ENCODE peak calls at places on chromosomes 11 and 22, in eight cellular contexts. Q is lung; J is psoas muscle; U is IMR-90; N is GM13977; I is BJ; H is HFFc6; T is CD8-positive, alpha-beta T cell. A is an unnamed sample.

GRCh38 chr11:76638267-76639197 is 32.0 kb downstream of the LRRC32 start:
- DNase-seq in Q (no peak), J (no peak), U (no peak), N (no peak), I (no peak), H (no peak), T (no peak), A (no peak)

GRCh38 chr11:47236482-47236881 is 12.1 kb downstream of the ACP2 start:
- DNase-seq in Q (no peak), J (no peak), U (peak), N (no peak), I (no peak), H (peak), T (no peak), A (no peak)

GRCh38 chr22:25062378-25063095 is 110.0 kb downstream of the KIAA1671 start:
- DNase-seq in Q (no peak), J (no peak), U (no peak), N (no peak), I (no peak), H (no peak), T (peak), A (no peak)

GRCh38 chr11:22797081-22797480 is 32.5 kb downstream of the SVIP start:
- DNase-seq in Q (no peak), J (no peak), U (no peak), N (no peak), I (no peak), H (no peak), T (no peak), A (no peak)

GRCh38 chr11:63709336-63709735 is 28.0 kb downstream of the RTN3 start:
- DNase-seq in Q (no peak), J (no peak), U (peak), N (no peak), I (no peak), H (no peak), T (no peak), A (no peak)

GRCh38 chr11:94558468-94558867 is 8.7 kb upstream of the PIWIL4 start:
- DNase-seq in Q (no peak), J (no peak), U (no peak), N (no peak), I (no peak), H (no peak), T (no peak), A (no peak)

GRCh38 chr11:46694095-46694494 is 6.3 kb downstream of the ARHGAP1 start:
- DNase-seq in Q (no peak), J (no peak), U (no peak), N (no peak), I (no peak), H (no peak), T (no peak), A (no peak)

GRCh38 chr22:26460202-26460601 is 23.4 kb downstream of the HPS4 start:
- DNase-seq in Q (no peak), J (no peak), U (no peak), N (no peak), I (no peak), H (no peak), T (no peak), A (no peak)

GRCh38 chr22:24106385-24107381 is 74.6 kb upstream of the SUSD2 start:
- DNase-seq in Q (no peak), J (no peak), U (no peak), N (peak), I (no peak), H (no peak), T (peak), A (no peak)

GRCh38 chr11:74686792-74687191 is 44.4 kb downstream of the CHRDL2 start:
- DNase-seq in Q (no peak), J (no peak), U (peak), N (no peak), I (no peak), H (peak), T (no peak), A (no peak)

GRCh38 chr11:68669301-68670090 is 14.8 kb upstream of the GAL start:
- DNase-seq in Q (no peak), J (no peak), U (no peak), N (no peak), I (no peak), H (no peak), T (no peak), A (no peak)

GRCh38 chr11:46800177-46800576 is 45.9 kb downstream of the CKAP5 start:
- DNase-seq in Q (no peak), J (no peak), U (peak), N (no peak), I (no peak), H (no peak), T (no peak), A (no peak)

GRCh38 chr11:12693075-12693473 is 18.9 kb downstream of the TEAD1 start:
- DNase-seq in Q (no peak), J (no peak), U (no peak), N (no peak), I (no peak), H (no peak), T (no peak), A (no peak)

GRCh38 chr11:12090761-12091261 is 19.6 kb upstream of the MICAL2 start:
- DNase-seq in Q (peak), J (no peak), U (no peak), N (no peak), I (no peak), H (no peak), T (no peak), A (no peak)

GRCh38 chr11:93484716-93485115 is 58.5 kb downstream of the SMCO4 start:
- DNase-seq in Q (no peak), J (no peak), U (peak), N (no peak), I (no peak), H (no peak), T (no peak), A (no peak)

GRCh38 chr11:119108151-119108856 is 1.2 kb downstream of the C2CD2L start:
- DNase-seq in Q (peak), J (no peak), U (peak), N (peak), I (no peak), H (no peak), T (peak), A (no peak)

GRCh38 chr11:101428918-101429317 is 154.9 kb downstream of the TRPC6 start:
- DNase-seq in Q (no peak), J (no peak), U (peak), N (no peak), I (no peak), H (peak), T (no peak), A (no peak)

DNA sequence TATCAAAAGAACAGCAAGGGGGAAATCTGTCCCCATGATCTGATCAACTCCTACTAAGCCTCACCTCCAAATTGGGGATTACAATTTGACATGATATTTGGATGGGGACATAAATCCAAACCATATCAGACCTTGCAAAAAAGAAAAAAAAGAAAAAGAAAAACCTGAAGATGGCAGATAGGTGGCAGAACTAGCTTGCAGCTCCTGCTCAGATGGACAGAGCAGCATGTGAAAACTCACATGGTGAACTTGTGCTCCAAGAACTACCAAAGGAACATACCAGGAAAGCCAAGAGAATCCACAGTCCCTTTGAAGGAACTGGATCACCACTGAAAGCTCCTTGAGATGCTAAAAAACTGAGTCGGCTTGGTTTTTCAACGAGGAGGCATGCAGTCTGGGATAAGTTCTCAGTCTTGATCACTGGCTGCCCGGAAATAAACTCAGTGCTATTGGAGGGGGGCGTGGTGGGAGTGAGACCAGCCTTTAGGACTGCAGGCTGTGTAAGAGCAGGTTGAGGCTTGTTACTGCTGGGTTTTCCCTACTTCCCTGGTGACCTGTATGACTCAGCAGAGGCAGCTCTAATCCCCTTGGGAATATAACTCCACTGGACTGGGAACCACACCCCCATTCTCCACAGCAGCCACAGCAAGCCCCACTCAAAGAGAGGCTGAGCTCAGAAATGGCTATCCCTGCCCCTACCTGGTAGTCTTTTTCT is 358.3 kb upstream of the ARHGAP42 start:
- DNase-seq in Q (no peak), J (no peak), U (peak), N (no peak), I (no peak), H (no peak), T (no peak), A (no peak)
- TF ChIP-seq CTCF in Q (no peak), J (no peak), U (no peak), N (no peak), I (no peak), H (no peak), T (no peak), A (no peak)

GRCh38 chr11:61603667-61604066 is 22.8 kb upstream of the SYT7 start:
- DNase-seq in Q (no peak), J (no peak), U (no peak), N (no peak), I (no peak), H (no peak), T (no peak), A (no peak)

GRCh38 chr11:61602775-61603569 is 22.1 kb upstream of the SYT7 start:
- DNase-seq in Q (peak), J (peak), U (peak), N (no peak), I (peak), H (peak), T (no peak), A (peak)

GRCh38 chr11:61599968-61600710 is 19.3 kb upstream of the SYT7 start:
- DNase-seq in Q (no peak), J (no peak), U (no peak), N (no peak), I (no peak), H (no peak), T (no peak), A (no peak)

GRCh38 chr11:61598886-61599868 is 18.3 kb upstream of the SYT7 start:
- DNase-seq in Q (no peak), J (peak), U (peak), N (no peak), I (no peak), H (no peak), T (no peak), A (no peak)

GRCh38 chr11:61601512-61601911 is 20.6 kb upstream of the SYT7 start:
- DNase-seq in Q (no peak), J (no peak), U (no peak), N (no peak), I (no peak), H (no peak), T (no peak), A (no peak)
- TF ChIP-seq CTCF in Q (no peak), J (no peak), U (no peak), N (no peak), I (no peak), H (no peak), T (no peak), A (no peak)

GRCh38 chr22:22799561-22799960 is 88.1 kb upstream of the IGLL5 start:
- DNase-seq in Q (peak), J (no peak), U (no peak), N (no peak), I (no peak), H (no peak), T (no peak), A (no peak)

GRCh38 chr22:22800716-22801115 is 86.9 kb upstream of the IGLL5 start:
- DNase-seq in Q (peak), J (peak), U (peak), N (no peak), I (no peak), H (no peak), T (no peak), A (no peak)

GRCh38 chr22:22798716-22799115 is 88.9 kb upstream of the IGLL5 start:
- DNase-seq in Q (no peak), J (no peak), U (no peak), N (no peak), I (no peak), H (no peak), T (no peak), A (no peak)

GRCh38 chr22:22803285-22803853 is 84.2 kb upstream of the IGLL5 start:
- DNase-seq in Q (no peak), J (no peak), U (no peak), N (no peak), I (no peak), H (no peak), T (no peak), A (no peak)

DNA sequence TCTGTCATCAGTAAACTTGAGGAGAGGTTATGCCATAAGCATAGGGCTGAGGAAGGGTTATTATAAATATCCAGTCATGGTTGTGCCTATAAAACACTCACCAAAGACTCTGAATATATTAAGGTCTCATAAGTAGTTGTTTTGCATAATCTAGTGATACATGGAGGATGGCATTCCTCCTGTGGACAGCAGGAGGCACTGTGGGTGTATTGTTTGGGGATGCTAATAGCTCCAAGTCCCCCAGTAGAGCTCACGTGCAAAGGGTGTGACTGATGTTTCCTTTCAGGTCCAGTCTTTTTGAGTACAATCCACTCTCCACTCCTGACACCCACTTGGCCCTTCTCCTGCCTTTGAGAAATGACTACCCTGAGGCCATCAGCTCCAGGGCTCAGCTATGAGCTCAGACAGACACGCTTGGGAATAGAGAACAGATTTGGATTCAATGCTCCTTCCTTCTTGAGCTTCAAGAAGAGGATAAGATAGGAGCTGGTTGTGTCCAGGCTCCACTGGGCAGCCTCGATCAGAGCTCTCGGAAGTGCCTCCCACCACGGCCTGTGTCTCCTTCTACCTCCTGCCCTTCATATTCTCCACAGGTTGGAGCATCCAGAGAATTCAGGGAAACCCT is 85.2 kb upstream of the IGLL5 start:
- DNase-seq in Q (peak), J (no peak), U (no peak), N (peak), I (no peak), H (no peak), T (peak), A (no peak)
- TF ChIP-seq CTCF in Q (peak), J (no peak), U (peak), N (no peak), I (no peak), H (peak), T (peak), A (peak)

GRCh38 chr11:72226701-72227100 is 2.1 kb downstream of the INPPL1 start:
- DNase-seq in Q (peak), J (no peak), U (no peak), N (no peak), I (no peak), H (no peak), T (no peak), A (no peak)

GRCh38 chr11:72228229-72228843 is 3.8 kb downstream of the INPPL1 start:
- DNase-seq in Q (no peak), J (no peak), U (no peak), N (no peak), I (no peak), H (no peak), T (no peak), A (no peak)

GRCh38 chr11:72228844-72229231 is 4.3 kb downstream of the INPPL1 start:
- DNase-seq in Q (peak), J (no peak), U (no peak), N (no peak), I (no peak), H (no peak), T (no peak), A (no peak)

GRCh38 chr11:72229336-72229924 is 4.9 kb downstream of the INPPL1 start:
- DNase-seq in Q (peak), J (no peak), U (no peak), N (no peak), I (no peak), H (no peak), T (no peak), A (no peak)

GRCh38 chr11:72227316-72228228 is 3.0 kb downstream of the INPPL1 start:
- DNase-seq in Q (peak), J (no peak), U (peak), N (peak), I (no peak), H (no peak), T (no peak), A (no peak)
- TF ChIP-seq CTCF in Q (no peak), J (no peak), U (no peak), N (no peak), I (no peak), H (no peak), T (no peak), A (no peak)

GRCh38 chr22:35349704-35350538 is 31.0 kb upstream of the HMOX1 start:
- DNase-seq in Q (no peak), J (no peak), U (peak), N (no peak), I (no peak), H (no peak), T (no peak), A (no peak)

GRCh38 chr22:35350539-35351503 is 30.1 kb upstream of the HMOX1 start:
- DNase-seq in Q (peak), J (peak), U (peak), N (peak), I (peak), H (peak), T (peak), A (peak)

GRCh38 chr22:35353318-35353717 is 27.6 kb upstream of the HMOX1 start:
- DNase-seq in Q (no peak), J (no peak), U (no peak), N (no peak), I (no peak), H (no peak), T (no peak), A (no peak)

GRCh38 chr22:35354068-35354467 is 26.8 kb upstream of the HMOX1 start:
- DNase-seq in Q (no peak), J (no peak), U (no peak), N (no peak), I (no peak), H (no peak), T (no peak), A (no peak)

GRCh38 chr22:35352214-35353111 is 28.4 kb upstream of the HMOX1 start:
- DNase-seq in Q (peak), J (peak), U (no peak), N (peak), I (no peak), H (no peak), T (peak), A (no peak)
- TF ChIP-seq CTCF in Q (no peak), J (peak), U (peak), N (peak), I (no peak), H (peak), T (peak), A (peak)

DNA sequence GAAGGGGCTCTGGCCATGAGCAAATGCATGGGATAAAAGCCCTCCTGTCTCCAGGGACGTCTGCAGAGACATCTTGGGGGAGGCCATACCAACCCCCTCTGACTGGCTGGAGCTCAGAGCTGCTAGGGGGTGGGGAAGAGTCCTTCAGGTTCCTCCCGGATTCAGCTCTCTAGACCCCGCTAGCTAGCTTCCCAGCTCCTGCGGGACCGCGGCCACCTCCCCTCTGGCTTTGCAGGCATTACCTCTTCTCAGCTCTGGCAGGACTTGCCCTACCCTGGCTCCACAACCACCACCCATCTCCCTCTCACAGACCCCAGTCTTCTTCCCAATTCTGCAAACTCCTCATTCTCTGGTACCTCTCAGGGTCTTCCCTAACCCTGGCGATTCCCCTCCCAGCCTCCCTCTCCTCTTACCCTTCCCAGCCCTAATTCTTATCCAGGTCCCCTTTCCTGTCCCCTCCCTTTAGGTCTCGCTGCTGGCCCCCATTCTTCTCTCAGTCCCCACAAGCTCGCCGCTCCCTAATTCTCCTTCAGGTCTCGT is 782 bp downstream of the SYT13 start:
- DNase-seq in Q (no peak), J (no peak), U (no peak), N (peak), I (no peak), H (no peak), T (no peak), A (no peak)
- TF ChIP-seq CTCF in Q (no peak), J (no peak), U (no peak), N (no peak), I (no peak), H (no peak), T (no peak), A (no peak)

GRCh38 chr22:30636226-30637077 is 871 bp downstream of the SLC35E4 start:
- DNase-seq in Q (no peak), J (peak), U (no peak), N (no peak), I (no peak), H (no peak), T (peak), A (no peak)
- TF ChIP-seq CTCF in Q (no peak), J (peak), U (no peak), N (no peak), I (peak), H (no peak), T (no peak), A (no peak)

DNA sequence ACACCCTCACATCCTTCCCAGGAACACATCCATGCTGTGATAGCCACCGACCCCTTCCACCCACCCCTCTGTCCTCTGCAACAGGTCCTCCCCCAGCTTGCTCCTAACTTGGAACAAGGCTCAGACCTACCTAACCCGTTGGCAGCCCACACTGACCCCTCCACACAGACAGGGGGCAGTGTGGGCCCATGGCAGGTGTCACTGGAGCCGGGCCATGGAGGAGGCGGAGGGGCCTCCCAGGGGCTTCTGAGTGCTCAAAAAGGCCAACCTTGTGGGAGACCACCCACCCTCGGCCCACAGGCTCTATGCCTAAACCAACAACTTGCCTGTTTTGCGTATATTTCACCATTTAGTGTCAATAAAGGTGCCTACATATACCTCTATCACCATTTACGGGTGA is 57.0 kb downstream of the CERK start:
- DNase-seq in Q (no peak), J (no peak), U (no peak), N (peak), I (no peak), H (no peak), T (no peak), A (no peak)
- TF ChIP-seq CTCF in Q (no peak), J (peak), U (peak), N (peak), I (peak), H (peak), T (peak), A (peak)

GRCh38 chr11:27438595-27438981 is 34.0 kb downstream of the LGR4 start:
- DNase-seq in Q (no peak), J (no peak), U (no peak), N (no peak), I (no peak), H (no peak), T (no peak), A (no peak)
- TF ChIP-seq CTCF in Q (no peak), J (no peak), U (no peak), N (no peak), I (no peak), H (no peak), T (no peak), A (no peak)

A was measured in kidney epithelial cell.